ENCODE peak calls at places on chromosomes 5 and 9, in ten cellular contexts. N is fibroblast of lung, Y is lower leg skin, Q is cardiac muscle cell, J is pancreas, R is AG04450, I is glutamatergic neuron, X is upper lobe of left lung, S is HepG2, K is OCI-LY7. F is an unnamed sample.

GRCh38 chr9:107637421-107638420 is 148.2 kb upstream of the KLF4 start:
- DNase-seq in N (peak; percentile 100), Y (peak; percentile 95), Q (peak; percentile 72), J (peak; percentile 67), R (peak; percentile 95), I (peak; percentile 74), X (peak; percentile 92), S (no peak), K (no peak), F (peak; percentile 26)

GRCh38 chr5:90135979-90136378 is 273.6 kb downstream of the CETN3 start:
- DNase-seq in N (no peak), Y (no peak), Q (no peak), J (no peak), R (no peak), I (peak; percentile 30), X (peak; percentile 39), S (peak; percentile 31), K (peak; percentile 1), F (peak; percentile 26)

GRCh38 chr5:36712719-36713118 is 106.3 kb downstream of the SLC1A3 start:
- DNase-seq in N (no peak), Y (no peak), Q (no peak), J (no peak), R (no peak), I (no peak), X (no peak), S (no peak), K (no peak), F (no peak)

GRCh38 chr5:99088309-99088708 is 159.5 kb upstream of the CHD1 start:
- DNase-seq in N (no peak), Y (no peak), Q (no peak), J (no peak), R (no peak), I (no peak), X (no peak), S (peak; percentile 1), K (no peak), F (no peak)

GRCh38 chr5:110769282-110769681 is 30.5 kb downstream of the SLC25A46 start:
- DNase-seq in N (peak; percentile 90), Y (peak; percentile 34), Q (no peak), J (no peak), R (peak; percentile 65), I (no peak), X (no peak), S (no peak), K (no peak), F (no peak)

GRCh38 chr9:95494416-95495371 is 22.1 kb downstream of the PTCH1 start:
- DNase-seq in N (peak; percentile 37), Y (no peak), Q (no peak), J (peak; percentile 54), R (no peak), I (peak; percentile 39), X (peak; percentile 86), S (no peak), K (peak; percentile 98), F (no peak)

GRCh38 chr5:14663734-14664269 is 716 bp upstream of the OTULIN start:
- DNase-seq in N (no peak), Y (no peak), Q (peak; percentile 30), J (peak; percentile 23), R (no peak), I (peak; percentile 27), X (no peak), S (no peak), K (peak; percentile 38), F (no peak)

GRCh38 chr5:73826761-73827450 is 200.9 kb downstream of the ARHGEF28 start:
- DNase-seq in N (peak; percentile 57), Y (peak; percentile 78), Q (no peak), J (no peak), R (peak; percentile 60), I (no peak), X (no peak), S (no peak), K (no peak), F (no peak)

GRCh38 chr9:136901516-136902258 is 15.4 kb downstream of the TRAF2 start:
- DNase-seq in N (no peak), Y (peak; percentile 31), Q (no peak), J (no peak), R (no peak), I (no peak), X (peak; percentile 62), S (peak; percentile 88), K (no peak), F (peak; percentile 85)

DNA sequence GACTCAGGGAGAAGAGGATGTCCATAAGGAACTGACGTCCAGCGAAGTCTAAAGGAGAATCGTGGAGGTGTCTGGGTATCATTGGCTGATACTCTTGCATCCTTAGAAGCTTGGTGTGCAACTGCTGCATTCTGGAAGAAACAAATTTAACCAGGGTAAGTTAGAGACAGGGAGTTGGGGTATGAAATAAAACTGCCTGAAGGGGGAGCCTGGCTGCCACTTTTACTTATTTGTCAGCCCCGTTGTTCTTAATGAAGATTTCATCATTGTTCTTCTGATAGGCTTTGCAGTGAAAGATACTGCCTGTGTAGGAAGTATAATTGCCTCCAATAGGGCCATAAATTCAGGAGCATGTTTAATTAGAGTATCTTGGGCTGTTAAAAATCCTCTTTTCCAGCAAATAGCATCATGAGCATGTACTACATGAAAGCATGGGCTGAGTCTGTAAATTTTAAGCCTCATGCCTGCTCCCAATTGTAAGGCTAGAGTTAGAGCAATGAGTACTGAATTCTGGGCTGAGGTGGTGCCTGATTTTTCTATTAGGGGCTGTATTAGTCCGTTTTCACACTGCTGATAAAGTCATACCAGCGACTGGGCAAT is 1264.5 kb upstream of the ACO1 start:
- DNase-seq in N (peak; percentile 51), Y (no peak), Q (peak; percentile 29), J (peak; percentile 19), R (no peak), I (no peak), X (no peak), S (peak; percentile 19), K (peak; percentile 34), F (peak; percentile 11)
- TF ChIP-seq CTCF in N (peak; percentile 54), Y (no peak), Q (peak; percentile 68), J (peak; percentile 38), R (peak; percentile 44), I (peak; percentile 47), X (peak; percentile 53), S (peak; percentile 25), K (peak; percentile 75), F (peak; percentile 40)

GRCh38 chr5:150251504-150251903 is 38.1 kb downstream of the CAMK2A start:
- DNase-seq in N (no peak), Y (no peak), Q (no peak), J (no peak), R (no peak), I (no peak), X (no peak), S (no peak), K (no peak), F (no peak)

GRCh38 chr5:150252489-150252888 is 37.1 kb downstream of the CAMK2A start:
- DNase-seq in N (no peak), Y (no peak), Q (no peak), J (no peak), R (no peak), I (no peak), X (no peak), S (no peak), K (no peak), F (no peak)

GRCh38 chr5:150255659-150256415 is 33.7 kb downstream of the CAMK2A start:
- DNase-seq in N (no peak), Y (no peak), Q (peak; percentile 38), J (no peak), R (no peak), I (no peak), X (no peak), S (peak; percentile 64), K (no peak), F (no peak)

GRCh38 chr5:150254363-150255154 is 35.0 kb downstream of the CAMK2A start:
- DNase-seq in N (no peak), Y (no peak), Q (peak; percentile 40), J (no peak), R (no peak), I (no peak), X (no peak), S (peak; percentile 75), K (no peak), F (no peak)

DNA sequence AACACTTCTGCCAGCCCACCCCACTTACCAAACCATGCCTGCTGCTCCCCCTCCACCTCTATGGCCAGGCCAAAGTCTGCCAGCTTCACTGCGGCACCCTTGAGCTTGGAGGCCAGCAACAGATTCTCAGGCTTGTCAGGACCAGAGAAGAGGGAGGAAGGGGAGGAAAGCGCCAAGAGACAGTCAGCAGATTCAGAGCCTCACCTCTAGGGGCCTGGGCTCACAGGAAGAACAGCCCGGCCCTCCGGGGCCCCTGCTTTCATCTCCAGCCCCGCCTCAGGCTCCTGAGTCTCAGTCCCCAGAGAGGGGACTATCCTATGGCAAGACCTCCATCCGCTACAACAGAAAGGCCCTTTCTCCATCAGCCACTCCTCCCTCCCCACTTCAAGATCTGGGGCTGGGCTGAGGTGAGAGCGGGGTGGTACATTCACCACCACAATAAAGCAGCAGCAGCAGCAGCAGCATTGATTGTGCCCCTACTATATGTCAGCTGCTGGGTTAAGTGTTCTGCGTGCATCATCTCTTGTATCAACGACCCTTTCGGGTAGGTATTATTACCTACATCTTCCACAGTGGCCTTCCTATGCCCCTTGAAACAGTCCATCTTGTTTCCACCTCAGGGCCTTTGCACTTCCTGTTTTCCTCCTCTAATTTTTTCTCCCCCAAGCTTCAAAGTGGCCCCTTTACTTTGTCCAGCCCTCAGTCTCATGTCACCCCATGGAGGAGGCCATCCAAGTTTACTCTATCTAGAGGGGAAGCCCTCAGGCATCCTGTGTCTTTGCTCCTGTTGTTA is 36.0 kb downstream of the CAMK2A start:
- DNase-seq in N (no peak), Y (no peak), Q (no peak), J (no peak), R (no peak), I (no peak), X (no peak), S (no peak), K (no peak), F (no peak)
- TF ChIP-seq CTCF in N (no peak), Y (no peak), Q (no peak), J (no peak), R (no peak), I (no peak), X (no peak), S (no peak), K (no peak), F (no peak)

DNA sequence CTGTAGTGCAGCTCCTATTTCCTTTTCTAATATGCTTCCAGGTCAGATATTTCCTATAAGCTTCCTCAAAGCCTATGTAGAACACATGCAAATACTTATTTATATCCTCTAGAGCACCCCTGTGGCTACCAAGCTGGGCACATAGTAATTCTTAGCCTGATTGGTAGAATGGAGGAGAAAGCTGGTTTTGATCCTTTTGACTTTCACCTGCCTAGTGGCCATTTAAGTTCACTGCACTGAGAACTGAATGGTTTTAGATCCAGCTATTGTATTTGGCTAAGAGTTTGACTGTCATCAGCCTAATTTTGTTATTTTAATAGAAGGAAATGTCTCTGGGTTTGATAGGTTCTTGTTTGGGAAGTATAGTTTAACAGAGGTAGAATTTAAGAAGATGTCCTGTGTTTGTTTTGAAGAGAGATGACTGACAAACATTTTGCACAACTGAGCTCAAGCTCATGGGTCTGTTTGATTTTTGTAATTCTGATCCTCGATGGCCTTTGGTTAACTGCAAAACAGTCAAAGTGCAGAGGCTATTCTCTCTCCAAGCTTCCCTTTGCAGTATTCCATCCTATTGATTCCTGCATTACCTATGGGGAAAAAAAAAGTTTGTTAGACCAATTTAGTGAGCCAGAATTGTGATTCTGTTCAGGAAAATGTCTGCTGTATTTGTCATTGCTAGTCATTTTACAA is 85.4 kb downstream of the KCNN2 start:
- DNase-seq in N (peak; percentile 15), Y (no peak), Q (no peak), J (no peak), R (no peak), I (no peak), X (no peak), S (no peak), K (peak; percentile 2), F (no peak)
- TF ChIP-seq CTCF in N (peak; percentile 45), Y (no peak), Q (peak; percentile 31), J (peak; percentile 12), R (peak; percentile 46), I (peak; percentile 63), X (peak; percentile 13), S (no peak), K (peak; percentile 55), F (peak; percentile 42)

GRCh38 chr5:132265336-132266030 is 8.0 kb downstream of the PDLIM4 start:
- DNase-seq in N (peak; percentile 94), Y (peak; percentile 52), Q (no peak), J (peak; percentile 56), R (peak; percentile 81), I (peak; percentile 53), X (no peak), S (peak; percentile 23), K (no peak), F (peak; percentile 77)
- TF ChIP-seq CTCF in N (no peak), Y (no peak), Q (no peak), J (no peak), R (no peak), I (no peak), X (no peak), S (no peak), K (no peak), F (no peak)